ENCODE peak calls at places on chromosomes 5 and 9, in four cellular contexts. W is progenitor cell of endocrine pancreas, C is tibial nerve, X is GM20000. O is an unnamed sample.
A peak's percentile ranks its signal among the peaks of the same experiment; 100 is the strongest.

GRCh38 chr9:33196736-33197135 is 29.6 kb upstream of the B4GALT1 start:
- DNase-seq in W (no peak), C (no peak), X (no peak), O (no peak)

GRCh38 chr9:78577507-78577906 is 280.6 kb downstream of the PSAT1 start:
- DNase-seq in W (no peak), C (no peak), X (no peak), O (no peak)

GRCh38 chr5:56951131-56951945 is 585 bp downstream of the MIER3 start:
- DNase-seq in W (peak; percentile 54), C (no peak), X (peak; percentile 49), O (peak; percentile 85)

GRCh38 chr5:158634713-158635112 is 465.0 kb downstream of the EBF1 start:
- DNase-seq in W (no peak), C (no peak), X (no peak), O (no peak)

GRCh38 chr5:59380350-59380951 is 513.1 kb downstream of the PDE4D start:
- DNase-seq in W (no peak), C (no peak), X (peak; percentile 62), O (no peak)

GRCh38 chr5:106454651-106455415 is 1215.9 kb downstream of the EFNA5 start:
- DNase-seq in W (no peak), C (no peak), X (no peak), O (no peak)

GRCh38 chr9:98532574-98532973 is 176.2 kb downstream of the GABBR2 start:
- DNase-seq in W (no peak), C (no peak), X (no peak), O (no peak)

GRCh38 chr5:1332461-1333001 is 12.4 kb downstream of the CLPTM1L start:
- DNase-seq in W (no peak), C (no peak), X (no peak), O (no peak)

GRCh38 chr9:95605826-95606555 is 89.2 kb upstream of the PTCH1 start:
- DNase-seq in W (no peak), C (no peak), X (no peak), O (no peak)

GRCh38 chr5:172550096-172550765 is 90.8 kb upstream of the NEURL1B start:
- DNase-seq in W (no peak), C (no peak), X (no peak), O (peak; percentile 21)

GRCh38 chr9:113993838-113994540 is 84.1 kb downstream of the AMBP start:
- DNase-seq in W (no peak), C (peak; percentile 50), X (no peak), O (no peak)

GRCh38 chr5:98954392-98955028 is 25.7 kb upstream of the CHD1 start:
- DNase-seq in W (no peak), C (no peak), X (no peak), O (no peak)

GRCh38 chr5:172905346-172905756 is 53.9 kb upstream of the RPL26L1 start:
- DNase-seq in W (no peak), C (no peak), X (no peak), O (peak; percentile 63)

GRCh38 chr5:150627731-150628545 is 12.5 kb upstream of the SYNPO start:
- DNase-seq in W (no peak), C (no peak), X (no peak), O (no peak)

GRCh38 chr5:141878186-141878770 is at the start of gene PCDH1:
- DNase-seq in W (peak; percentile 36), C (no peak), X (peak; percentile 53), O (peak; percentile 82)

GRCh38 chr5:174667526-174667925 is 56.9 kb upstream of the MSX2 start:
- DNase-seq in W (no peak), C (no peak), X (no peak), O (no peak)

GRCh38 chr9:21030389-21031035 is 928 bp downstream of the HACD4 start:
- DNase-seq in W (no peak), C (no peak), X (peak; percentile 78), O (no peak)

GRCh38 chr5:107155667-107156066 is 515.1 kb downstream of the EFNA5 start:
- DNase-seq in W (no peak), C (no peak), X (no peak), O (no peak)

GRCh38 chr9:19101203-19101602 is 1.5 kb downstream of the HAUS6 start:
- DNase-seq in W (no peak), C (no peak), X (no peak), O (no peak)

GRCh38 chr9:121944741-121945191 is 148.3 kb downstream of the TTLL11 start:
- DNase-seq in W (no peak), C (no peak), X (no peak), O (no peak)

GRCh38 chr9:89367281-89367680 is 49.0 kb downstream of the SECISBP2 start:
- DNase-seq in W (no peak), C (no peak), X (no peak), O (no peak)

GRCh38 chr9:98860871-98861293 is 53.4 kb downstream of the GALNT12 start:
- DNase-seq in W (no peak), C (peak; percentile 66), X (no peak), O (no peak)

GRCh38 chr9:105439428-105439827 is 8.4 kb upstream of the FSD1L start:
- DNase-seq in W (no peak), C (no peak), X (no peak), O (no peak)

GRCh38 chr9:33524431-33524947 is 438 bp downstream of the ANKRD18B start:
- DNase-seq in W (no peak), C (no peak), X (peak; percentile 19), O (no peak)

GRCh38 chr5:171706736-171707440 is 78.7 kb upstream of the SMIM23 start:
- DNase-seq in W (peak; percentile 1), C (no peak), X (no peak), O (no peak)

GRCh38 chr9:130262771-130263170 is 2.8 kb upstream of the HMCN2 start:
- DNase-seq in W (no peak), C (no peak), X (no peak), O (no peak)

GRCh38 chr9:128231638-128232568 is 28.7 kb downstream of the DNM1 start:
- DNase-seq in W (no peak), C (peak; percentile 63), X (no peak), O (no peak)

GRCh38 chr5:68187268-68188055 is 28.1 kb upstream of the PIK3R1 start:
- DNase-seq in W (peak; percentile 12), C (no peak), X (no peak), O (peak; percentile 76)

GRCh38 chr5:180755601-180756000 is 15.7 kb upstream of the OR2Y1 start:
- DNase-seq in W (no peak), C (no peak), X (no peak), O (no peak)

GRCh38 chr5:100505984-100506670 is 29.0 kb upstream of the FAM174A start:
- DNase-seq in W (no peak), C (no peak), X (no peak), O (no peak)

GRCh38 chr5:137032929-137033328 is 466.2 kb downstream of the SPOCK1 start:
- DNase-seq in W (no peak), C (no peak), X (no peak), O (no peak)

GRCh38 chr5:158670199-158670598 is 429.5 kb downstream of the EBF1 start:
- DNase-seq in W (no peak), C (no peak), X (no peak), O (no peak)

GRCh38 chr5:58455066-58455465 is 4.8 kb downstream of the PLK2 start:
- DNase-seq in W (no peak), C (no peak), X (no peak), O (no peak)

GRCh38 chr5:170348069-170348702 is 41.0 kb downstream of the KCNMB1 start:
- DNase-seq in W (no peak), C (no peak), X (no peak), O (no peak)
- TF ChIP-seq CTCF in W (no peak), C (no peak), X (no peak), O (no peak)

GRCh38 chr9:14082732-14083131 is 231.2 kb downstream of the NFIB start:
- DNase-seq in W (no peak), C (no peak), X (no peak), O (no peak)
- TF ChIP-seq CTCF in W (no peak), C (no peak), X (no peak), O (no peak)

DNA sequence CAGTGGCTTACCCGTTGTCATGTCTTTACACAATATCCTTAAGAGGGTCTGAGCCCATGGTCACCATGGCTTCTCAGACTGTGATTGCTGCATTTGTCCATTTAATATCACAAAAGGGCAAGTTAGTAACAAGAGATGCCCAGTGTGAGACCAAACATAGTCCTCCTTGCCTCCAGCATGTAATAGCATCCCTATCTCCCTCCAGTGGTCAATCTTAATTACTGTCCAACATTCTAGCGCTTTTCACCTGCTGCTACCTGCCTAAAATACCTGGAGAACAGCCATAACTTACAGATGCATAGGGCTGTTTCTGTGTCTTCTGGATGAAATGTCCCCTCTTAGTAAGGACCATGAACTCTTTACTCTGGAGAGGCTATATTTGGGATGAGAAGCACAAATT is 267.2 kb upstream of the DAB2 start:
- DNase-seq in W (no peak), C (no peak), X (no peak), O (no peak)
- TF ChIP-seq CTCF in W (peak; percentile 20), C (no peak), X (no peak), O (no peak)

GRCh38 chr5:127505819-127506218 is 11.6 kb upstream of the PRRC1 start:
- DNase-seq in W (no peak), C (no peak), X (no peak), O (no peak)
- TF ChIP-seq CTCF in W (no peak), C (no peak), X (no peak), O (no peak)

GRCh38 chr9:117073539-117074336 is 341.1 kb downstream of the ASTN2 start:
- DNase-seq in W (peak; percentile 13), C (no peak), X (peak; percentile 55), O (no peak)
- TF ChIP-seq CTCF in W (peak; percentile 67), C (peak; percentile 26), X (peak; percentile 10), O (no peak)

GRCh38 chr5:32320144-32320543 is 7.4 kb upstream of the MTMR12 start:
- DNase-seq in W (no peak), C (no peak), X (no peak), O (no peak)

GRCh38 chr5:32317056-32317455 is 4.3 kb upstream of the MTMR12 start:
- DNase-seq in W (no peak), C (no peak), X (no peak), O (no peak)

GRCh38 chr5:32320576-32320975 is 7.8 kb upstream of the MTMR12 start:
- DNase-seq in W (no peak), C (no peak), X (no peak), O (no peak)

GRCh38 chr5:32322882-32323281 is 10.1 kb upstream of the MTMR12 start:
- DNase-seq in W (no peak), C (no peak), X (no peak), O (no peak)

GRCh38 chr5:32319392-32319791 is 6.7 kb upstream of the MTMR12 start:
- DNase-seq in W (no peak), C (no peak), X (no peak), O (no peak)
- TF ChIP-seq CTCF in W (no peak), C (no peak), X (no peak), O (no peak)

GRCh38 chr9:131530546-131530929 is 525 bp downstream of the UCK1 start:
- DNase-seq in W (peak; percentile 30), C (peak; percentile 33), X (peak; percentile 70), O (no peak)
- TF ChIP-seq CTCF in W (peak; percentile 24), C (no peak), X (no peak), O (no peak)

GRCh38 chr5:28896949-28897348 is 1858.6 kb upstream of the CDH9 start:
- DNase-seq in W (no peak), C (no peak), X (no peak), O (no peak)
- TF ChIP-seq CTCF in W (peak; percentile 57), C (no peak), X (no peak), O (no peak)

O was measured in left lung.